ENCODE peak calls at places on chromosomes 3 and 15, in ten cellular contexts. One of them, this sample, is unnamed.

GRCh38 chr3:172156309-172156998 is 117.1 kb downstream of the FNDC3B start:
- DNase-seq in coronary artery: no peak
- DNase-seq in CD8-positive, alpha-beta memory T cell: no peak
- DNase-seq in cardiac fibroblast: no peak
- DNase-seq in mucosa of descending colon: no peak
- DNase-seq in AG04450: no peak
- DNase-seq in transverse colon: no peak
- DNase-seq in SJSA1: no peak
- DNase-seq in colonic mucosa: no peak
- DNase-seq in body of pancreas: peak
- DNase-seq in this sample: no peak

GRCh38 chr15:68333775-68334470 is 56.4 kb downstream of the FEM1B start:
- DNase-seq in coronary artery: no peak
- DNase-seq in CD8-positive, alpha-beta memory T cell: no peak
- DNase-seq in cardiac fibroblast: peak
- DNase-seq in mucosa of descending colon: no peak
- DNase-seq in AG04450: no peak
- DNase-seq in transverse colon: peak
- DNase-seq in SJSA1: peak
- DNase-seq in colonic mucosa: no peak
- DNase-seq in body of pancreas: peak
- DNase-seq in this sample: peak

GRCh38 chr3:72143322-72143721 is 358.4 kb upstream of the PROK2 start:
- DNase-seq in coronary artery: no peak
- DNase-seq in CD8-positive, alpha-beta memory T cell: no peak
- DNase-seq in cardiac fibroblast: peak
- DNase-seq in mucosa of descending colon: no peak
- DNase-seq in AG04450: no peak
- DNase-seq in transverse colon: no peak
- DNase-seq in SJSA1: peak
- DNase-seq in colonic mucosa: no peak
- DNase-seq in body of pancreas: no peak
- DNase-seq in this sample: no peak

GRCh38 chr15:73857193-73857920 is 16.0 kb upstream of the TBC1D21 start:
- DNase-seq in coronary artery: peak
- DNase-seq in CD8-positive, alpha-beta memory T cell: no peak
- DNase-seq in cardiac fibroblast: no peak
- DNase-seq in mucosa of descending colon: no peak
- DNase-seq in AG04450: no peak
- DNase-seq in transverse colon: no peak
- DNase-seq in SJSA1: peak
- DNase-seq in colonic mucosa: no peak
- DNase-seq in body of pancreas: no peak
- DNase-seq in this sample: no peak

GRCh38 chr3:46711770-46712169 is 5.9 kb downstream of the PRSS50 start:
- DNase-seq in coronary artery: peak
- DNase-seq in CD8-positive, alpha-beta memory T cell: no peak
- DNase-seq in cardiac fibroblast: no peak
- DNase-seq in mucosa of descending colon: no peak
- DNase-seq in AG04450: no peak
- DNase-seq in transverse colon: no peak
- DNase-seq in SJSA1: no peak
- DNase-seq in colonic mucosa: no peak
- DNase-seq in body of pancreas: no peak
- DNase-seq in this sample: no peak

GRCh38 chr3:5017953-5018531 is 38.8 kb downstream of the BHLHE40 start:
- DNase-seq in coronary artery: peak
- DNase-seq in CD8-positive, alpha-beta memory T cell: no peak
- DNase-seq in cardiac fibroblast: peak
- DNase-seq in mucosa of descending colon: peak
- DNase-seq in AG04450: no peak
- DNase-seq in transverse colon: peak
- DNase-seq in SJSA1: no peak
- DNase-seq in colonic mucosa: peak
- DNase-seq in body of pancreas: peak
- DNase-seq in this sample: no peak

GRCh38 chr3:53243165-53243564 is 12.7 kb downstream of the TKT start:
- DNase-seq in coronary artery: no peak
- DNase-seq in CD8-positive, alpha-beta memory T cell: no peak
- DNase-seq in cardiac fibroblast: peak
- DNase-seq in mucosa of descending colon: no peak
- DNase-seq in AG04450: no peak
- DNase-seq in transverse colon: no peak
- DNase-seq in SJSA1: peak
- DNase-seq in colonic mucosa: no peak
- DNase-seq in body of pancreas: no peak
- DNase-seq in this sample: no peak

GRCh38 chr3:78728406-78729145 is 1039.2 kb downstream of the ROBO1 start:
- DNase-seq in coronary artery: no peak
- DNase-seq in CD8-positive, alpha-beta memory T cell: no peak
- DNase-seq in cardiac fibroblast: peak
- DNase-seq in mucosa of descending colon: peak
- DNase-seq in AG04450: no peak
- DNase-seq in transverse colon: peak
- DNase-seq in SJSA1: no peak
- DNase-seq in colonic mucosa: peak
- DNase-seq in body of pancreas: peak
- DNase-seq in this sample: peak

GRCh38 chr15:74696808-74697207 is 984 bp upstream of the EDC3 start:
- DNase-seq in coronary artery: no peak
- DNase-seq in CD8-positive, alpha-beta memory T cell: no peak
- DNase-seq in cardiac fibroblast: no peak
- DNase-seq in mucosa of descending colon: no peak
- DNase-seq in AG04450: no peak
- DNase-seq in transverse colon: no peak
- DNase-seq in SJSA1: no peak
- DNase-seq in colonic mucosa: no peak
- DNase-seq in body of pancreas: no peak
- DNase-seq in this sample: no peak

GRCh38 chr3:122030381-122031122 is 8.5 kb upstream of the ILDR1 start:
- DNase-seq in coronary artery: no peak
- DNase-seq in CD8-positive, alpha-beta memory T cell: peak
- DNase-seq in cardiac fibroblast: peak
- DNase-seq in mucosa of descending colon: no peak
- DNase-seq in AG04450: no peak
- DNase-seq in transverse colon: no peak
- DNase-seq in SJSA1: no peak
- DNase-seq in colonic mucosa: no peak
- DNase-seq in body of pancreas: no peak
- DNase-seq in this sample: no peak

GRCh38 chr15:22951031-22951380 is 29.2 kb downstream of the CYFIP1 start:
- DNase-seq in coronary artery: no peak
- DNase-seq in CD8-positive, alpha-beta memory T cell: no peak
- DNase-seq in cardiac fibroblast: no peak
- DNase-seq in mucosa of descending colon: no peak
- DNase-seq in AG04450: no peak
- DNase-seq in transverse colon: no peak
- DNase-seq in SJSA1: no peak
- DNase-seq in colonic mucosa: no peak
- DNase-seq in body of pancreas: no peak
- DNase-seq in this sample: no peak

GRCh38 chr3:180142041-180142440 is 105.3 kb upstream of the PEX5L start:
- DNase-seq in coronary artery: no peak
- DNase-seq in CD8-positive, alpha-beta memory T cell: no peak
- DNase-seq in cardiac fibroblast: no peak
- DNase-seq in mucosa of descending colon: no peak
- DNase-seq in AG04450: no peak
- DNase-seq in transverse colon: no peak
- DNase-seq in SJSA1: no peak
- DNase-seq in colonic mucosa: no peak
- DNase-seq in body of pancreas: no peak
- DNase-seq in this sample: no peak

GRCh38 chr3:98733055-98733777 is 29.9 kb upstream of the ST3GAL6 start:
- DNase-seq in coronary artery: no peak
- DNase-seq in CD8-positive, alpha-beta memory T cell: no peak
- DNase-seq in cardiac fibroblast: peak
- DNase-seq in mucosa of descending colon: peak
- DNase-seq in AG04450: no peak
- DNase-seq in transverse colon: peak
- DNase-seq in SJSA1: no peak
- DNase-seq in colonic mucosa: peak
- DNase-seq in body of pancreas: peak
- DNase-seq in this sample: peak

GRCh38 chr3:188396900-188397299 is 242.9 kb downstream of the LPP start:
- DNase-seq in coronary artery: no peak
- DNase-seq in CD8-positive, alpha-beta memory T cell: no peak
- DNase-seq in cardiac fibroblast: no peak
- DNase-seq in mucosa of descending colon: no peak
- DNase-seq in AG04450: no peak
- DNase-seq in transverse colon: no peak
- DNase-seq in SJSA1: no peak
- DNase-seq in colonic mucosa: no peak
- DNase-seq in body of pancreas: no peak
- DNase-seq in this sample: no peak
- H3K4me3 ChIP-seq in coronary artery: peak
- H3K4me3 ChIP-seq in CD8-positive, alpha-beta memory T cell: peak
- H3K4me3 ChIP-seq in cardiac fibroblast: no peak
- H3K4me3 ChIP-seq in mucosa of descending colon: no peak
- H3K4me3 ChIP-seq in AG04450: no peak
- H3K4me3 ChIP-seq in transverse colon: no peak
- H3K4me3 ChIP-seq in SJSA1: no peak
- H3K4me3 ChIP-seq in colonic mucosa: no peak
- H3K4me3 ChIP-seq in body of pancreas: no peak
- H3K4me3 ChIP-seq in this sample: no peak

DNA sequence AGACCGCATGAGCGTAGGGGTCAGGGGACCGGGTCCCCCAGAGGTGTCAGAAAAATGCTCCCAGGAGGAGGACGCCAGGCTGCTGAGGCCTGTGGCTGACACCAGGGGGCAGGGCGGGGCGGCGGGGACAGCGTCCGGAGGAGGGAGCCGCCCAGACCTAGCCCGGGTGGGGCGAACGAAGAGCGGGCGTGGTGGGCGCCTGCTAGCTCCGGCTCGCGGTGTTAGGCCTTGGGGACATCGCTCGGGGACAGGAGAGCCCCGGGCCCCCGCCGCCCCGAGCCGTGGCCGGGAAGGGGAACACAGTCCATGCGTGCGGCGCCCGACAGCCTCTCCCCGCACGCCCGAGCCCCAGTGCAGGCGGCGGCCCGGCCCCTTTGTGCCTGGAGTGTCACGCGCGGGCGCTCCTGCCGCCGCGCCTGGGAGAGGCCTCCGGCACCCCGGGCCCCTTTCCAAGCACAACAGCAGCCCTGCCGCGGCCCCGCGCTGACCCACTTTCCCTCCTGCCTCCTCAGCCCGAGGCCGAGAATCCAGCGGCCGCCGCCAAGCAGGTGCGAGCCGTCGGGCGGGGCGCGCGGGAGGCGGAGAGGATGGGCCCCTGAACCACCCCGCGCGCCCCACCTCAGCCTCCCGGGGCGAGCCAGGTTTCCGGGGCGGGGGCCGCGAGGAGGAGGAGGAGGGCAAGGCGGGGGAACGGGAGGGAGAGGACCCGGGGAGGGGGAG is 111.0 kb upstream of the KLF13 start:
- DNase-seq in coronary artery: peak
- DNase-seq in CD8-positive, alpha-beta memory T cell: peak
- DNase-seq in cardiac fibroblast: peak
- DNase-seq in mucosa of descending colon: peak
- DNase-seq in AG04450: no peak
- DNase-seq in transverse colon: peak
- DNase-seq in SJSA1: peak
- DNase-seq in colonic mucosa: peak
- DNase-seq in body of pancreas: peak
- DNase-seq in this sample: peak
- H3K4me3 ChIP-seq in coronary artery: peak
- H3K4me3 ChIP-seq in CD8-positive, alpha-beta memory T cell: peak
- H3K4me3 ChIP-seq in cardiac fibroblast: peak
- H3K4me3 ChIP-seq in mucosa of descending colon: peak
- H3K4me3 ChIP-seq in AG04450: peak
- H3K4me3 ChIP-seq in transverse colon: peak
- H3K4me3 ChIP-seq in SJSA1: peak
- H3K4me3 ChIP-seq in colonic mucosa: peak
- H3K4me3 ChIP-seq in body of pancreas: peak
- H3K4me3 ChIP-seq in this sample: peak

GRCh38 chr3:149593416-149594160 is 64.2 kb downstream of the WWTR1 start:
- DNase-seq in coronary artery: no peak
- DNase-seq in CD8-positive, alpha-beta memory T cell: no peak
- DNase-seq in cardiac fibroblast: no peak
- DNase-seq in mucosa of descending colon: no peak
- DNase-seq in AG04450: no peak
- DNase-seq in transverse colon: no peak
- DNase-seq in SJSA1: no peak
- DNase-seq in colonic mucosa: no peak
- DNase-seq in body of pancreas: no peak
- DNase-seq in this sample: no peak
- H3K4me3 ChIP-seq in coronary artery: no peak
- H3K4me3 ChIP-seq in CD8-positive, alpha-beta memory T cell: no peak
- H3K4me3 ChIP-seq in cardiac fibroblast: no peak
- H3K4me3 ChIP-seq in mucosa of descending colon: no peak
- H3K4me3 ChIP-seq in AG04450: no peak
- H3K4me3 ChIP-seq in transverse colon: no peak
- H3K4me3 ChIP-seq in SJSA1: no peak
- H3K4me3 ChIP-seq in colonic mucosa: no peak
- H3K4me3 ChIP-seq in body of pancreas: no peak
- H3K4me3 ChIP-seq in this sample: peak

GRCh38 chr15:57224664-57225063 is 151.6 kb upstream of the CGNL1 start:
- DNase-seq in coronary artery: no peak
- DNase-seq in CD8-positive, alpha-beta memory T cell: no peak
- DNase-seq in cardiac fibroblast: no peak
- DNase-seq in mucosa of descending colon: no peak
- DNase-seq in AG04450: no peak
- DNase-seq in transverse colon: no peak
- DNase-seq in SJSA1: no peak
- DNase-seq in colonic mucosa: no peak
- DNase-seq in body of pancreas: no peak
- DNase-seq in this sample: no peak
- H3K4me3 ChIP-seq in coronary artery: no peak
- H3K4me3 ChIP-seq in CD8-positive, alpha-beta memory T cell: no peak
- H3K4me3 ChIP-seq in cardiac fibroblast: no peak
- H3K4me3 ChIP-seq in mucosa of descending colon: no peak
- H3K4me3 ChIP-seq in AG04450: no peak
- H3K4me3 ChIP-seq in transverse colon: no peak
- H3K4me3 ChIP-seq in SJSA1: no peak
- H3K4me3 ChIP-seq in colonic mucosa: no peak
- H3K4me3 ChIP-seq in body of pancreas: no peak
- H3K4me3 ChIP-seq in this sample: no peak

DNA sequence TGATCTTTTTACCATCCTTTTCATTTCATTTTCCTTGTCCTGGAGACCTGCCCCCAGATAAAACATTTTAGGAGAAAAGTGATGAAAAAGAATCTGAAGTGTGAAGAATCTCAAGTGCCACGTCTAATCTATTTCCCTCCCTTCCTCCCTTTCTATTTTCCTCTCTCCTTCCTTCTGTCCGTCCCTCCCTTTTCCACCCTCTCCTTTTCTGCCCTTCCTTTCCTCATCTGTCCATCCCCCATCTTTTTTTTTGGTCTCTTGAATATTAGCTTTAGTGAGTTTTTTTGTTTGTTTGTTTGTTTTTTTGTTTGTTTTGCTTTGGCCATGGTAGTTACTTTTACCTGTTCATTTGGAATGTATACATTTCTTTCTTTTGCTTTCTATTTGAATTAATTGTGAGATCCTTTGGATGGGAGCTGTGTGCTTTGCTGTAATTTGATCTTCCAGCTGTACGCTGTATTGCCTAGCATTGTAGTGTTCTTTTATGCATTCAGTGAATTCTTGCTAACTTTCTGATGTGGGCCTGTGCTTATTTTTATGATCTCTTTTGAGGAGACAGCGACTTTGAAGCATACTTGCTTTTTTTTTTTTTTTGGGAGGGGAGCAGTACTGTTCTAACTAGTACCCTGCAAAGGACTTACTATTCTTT is 19.2 kb downstream of the CDIN1 start:
- DNase-seq in coronary artery: no peak
- DNase-seq in CD8-positive, alpha-beta memory T cell: no peak
- DNase-seq in cardiac fibroblast: peak
- DNase-seq in mucosa of descending colon: no peak
- DNase-seq in AG04450: no peak
- DNase-seq in transverse colon: no peak
- DNase-seq in SJSA1: no peak
- DNase-seq in colonic mucosa: no peak
- DNase-seq in body of pancreas: no peak
- DNase-seq in this sample: peak
- H3K4me3 ChIP-seq in coronary artery: no peak
- H3K4me3 ChIP-seq in CD8-positive, alpha-beta memory T cell: no peak
- H3K4me3 ChIP-seq in cardiac fibroblast: no peak
- H3K4me3 ChIP-seq in mucosa of descending colon: no peak
- H3K4me3 ChIP-seq in AG04450: no peak
- H3K4me3 ChIP-seq in transverse colon: no peak
- H3K4me3 ChIP-seq in SJSA1: no peak
- H3K4me3 ChIP-seq in colonic mucosa: no peak
- H3K4me3 ChIP-seq in body of pancreas: no peak
- H3K4me3 ChIP-seq in this sample: no peak